ENCODE peak calls at places on chromosomes 3 and 15, in ten cellular contexts. One of them, this sample, is unnamed.
A peak's percentile ranks its signal among the peaks of the same experiment; 100 is the strongest.

GRCh38 chr3:51621091-51621892 is 49.8 kb upstream of the TEX264 start:
- DNase-seq in CD8-positive, alpha-beta T cell: no peak
- DNase-seq in CD8-positive, alpha-beta memory T cell: no peak
- DNase-seq in psoas muscle: no peak
- DNase-seq in CD4-positive, alpha-beta T cell: no peak
- DNase-seq in cardiac muscle cell: peak; percentile 58
- DNase-seq in Panc1: no peak
- DNase-seq in lung: no peak
- DNase-seq in HAP-1: no peak
- DNase-seq in upper lobe of right lung: no peak
- DNase-seq in this sample: no peak

GRCh38 chr15:57323806-57324589 is 52.3 kb upstream of the CGNL1 start:
- DNase-seq in CD8-positive, alpha-beta T cell: no peak
- DNase-seq in CD8-positive, alpha-beta memory T cell: no peak
- DNase-seq in psoas muscle: no peak
- DNase-seq in CD4-positive, alpha-beta T cell: peak; percentile 19
- DNase-seq in cardiac muscle cell: no peak
- DNase-seq in Panc1: no peak
- DNase-seq in lung: peak; percentile 61
- DNase-seq in HAP-1: peak; percentile 78
- DNase-seq in upper lobe of right lung: no peak
- DNase-seq in this sample: peak; percentile 90

GRCh38 chr3:44289882-44290462 is 48.3 kb downstream of the TOPAZ1 start:
- DNase-seq in CD8-positive, alpha-beta T cell: no peak
- DNase-seq in CD8-positive, alpha-beta memory T cell: no peak
- DNase-seq in psoas muscle: no peak
- DNase-seq in CD4-positive, alpha-beta T cell: no peak
- DNase-seq in cardiac muscle cell: no peak
- DNase-seq in Panc1: no peak
- DNase-seq in lung: no peak
- DNase-seq in HAP-1: no peak
- DNase-seq in upper lobe of right lung: no peak
- DNase-seq in this sample: peak; percentile 52

GRCh38 chr15:28123408-28124023 is 24.4 kb upstream of the OCA2 start:
- DNase-seq in CD8-positive, alpha-beta T cell: peak; percentile 64
- DNase-seq in CD8-positive, alpha-beta memory T cell: peak; percentile 31
- DNase-seq in psoas muscle: peak; percentile 51
- DNase-seq in CD4-positive, alpha-beta T cell: no peak
- DNase-seq in cardiac muscle cell: peak; percentile 79
- DNase-seq in Panc1: peak; percentile 36
- DNase-seq in lung: peak; percentile 69
- DNase-seq in HAP-1: peak; percentile 83
- DNase-seq in upper lobe of right lung: peak; percentile 73
- DNase-seq in this sample: peak; percentile 41

GRCh38 chr3:37863552-37863865 is 1.8 kb downstream of the CTDSPL start:
- DNase-seq in CD8-positive, alpha-beta T cell: no peak
- DNase-seq in CD8-positive, alpha-beta memory T cell: no peak
- DNase-seq in psoas muscle: no peak
- DNase-seq in CD4-positive, alpha-beta T cell: no peak
- DNase-seq in cardiac muscle cell: no peak
- DNase-seq in Panc1: no peak
- DNase-seq in lung: no peak
- DNase-seq in HAP-1: no peak
- DNase-seq in upper lobe of right lung: no peak
- DNase-seq in this sample: no peak

GRCh38 chr15:42499888-42500609 is 4.6 kb downstream of the SNAP23 start:
- DNase-seq in CD8-positive, alpha-beta T cell: no peak
- DNase-seq in CD8-positive, alpha-beta memory T cell: no peak
- DNase-seq in psoas muscle: peak; percentile 18
- DNase-seq in CD4-positive, alpha-beta T cell: no peak
- DNase-seq in cardiac muscle cell: peak; percentile 50
- DNase-seq in Panc1: no peak
- DNase-seq in lung: no peak
- DNase-seq in HAP-1: peak; percentile 31
- DNase-seq in upper lobe of right lung: no peak
- DNase-seq in this sample: no peak

GRCh38 chr15:90948506-90948905 is 6.2 kb upstream of the RCCD1 start:
- DNase-seq in CD8-positive, alpha-beta T cell: no peak
- DNase-seq in CD8-positive, alpha-beta memory T cell: no peak
- DNase-seq in psoas muscle: no peak
- DNase-seq in CD4-positive, alpha-beta T cell: no peak
- DNase-seq in cardiac muscle cell: no peak
- DNase-seq in Panc1: no peak
- DNase-seq in lung: no peak
- DNase-seq in HAP-1: no peak
- DNase-seq in upper lobe of right lung: no peak
- DNase-seq in this sample: no peak

GRCh38 chr3:116338713-116339112 is 106.6 kb downstream of the LSAMP start:
- DNase-seq in CD8-positive, alpha-beta T cell: no peak
- DNase-seq in CD8-positive, alpha-beta memory T cell: no peak
- DNase-seq in psoas muscle: no peak
- DNase-seq in CD4-positive, alpha-beta T cell: no peak
- DNase-seq in cardiac muscle cell: no peak
- DNase-seq in Panc1: no peak
- DNase-seq in lung: no peak
- DNase-seq in HAP-1: no peak
- DNase-seq in upper lobe of right lung: no peak
- DNase-seq in this sample: no peak

GRCh38 chr15:74240002-74240568 is 4.0 kb downstream of the CCDC33 start:
- DNase-seq in CD8-positive, alpha-beta T cell: no peak
- DNase-seq in CD8-positive, alpha-beta memory T cell: no peak
- DNase-seq in psoas muscle: peak; percentile 85
- DNase-seq in CD4-positive, alpha-beta T cell: no peak
- DNase-seq in cardiac muscle cell: peak; percentile 87
- DNase-seq in Panc1: peak; percentile 18
- DNase-seq in lung: peak; percentile 85
- DNase-seq in HAP-1: peak; percentile 96
- DNase-seq in upper lobe of right lung: peak; percentile 90
- DNase-seq in this sample: peak; percentile 88

GRCh38 chr15:36428102-36428845 is 151.2 kb upstream of the CDIN1 start:
- DNase-seq in CD8-positive, alpha-beta T cell: no peak
- DNase-seq in CD8-positive, alpha-beta memory T cell: no peak
- DNase-seq in psoas muscle: no peak
- DNase-seq in CD4-positive, alpha-beta T cell: no peak
- DNase-seq in cardiac muscle cell: peak; percentile 97
- DNase-seq in Panc1: peak; percentile 18
- DNase-seq in lung: no peak
- DNase-seq in HAP-1: no peak
- DNase-seq in upper lobe of right lung: no peak
- DNase-seq in this sample: peak; percentile 96

GRCh38 chr3:66499881-66500574 is 794 bp downstream of the LRIG1 start:
- DNase-seq in CD8-positive, alpha-beta T cell: peak; percentile 60
- DNase-seq in CD8-positive, alpha-beta memory T cell: peak; percentile 21
- DNase-seq in psoas muscle: peak; percentile 54
- DNase-seq in CD4-positive, alpha-beta T cell: peak; percentile 13
- DNase-seq in cardiac muscle cell: peak; percentile 20
- DNase-seq in Panc1: no peak
- DNase-seq in lung: peak; percentile 54
- DNase-seq in HAP-1: peak; percentile 54
- DNase-seq in upper lobe of right lung: peak; percentile 80
- DNase-seq in this sample: no peak

GRCh38 chr3:128800241-128801187 is 74.5 kb downstream of the RAB7A start:
- DNase-seq in CD8-positive, alpha-beta T cell: no peak
- DNase-seq in CD8-positive, alpha-beta memory T cell: no peak
- DNase-seq in psoas muscle: peak; percentile 35
- DNase-seq in CD4-positive, alpha-beta T cell: no peak
- DNase-seq in cardiac muscle cell: no peak
- DNase-seq in Panc1: no peak
- DNase-seq in lung: no peak
- DNase-seq in HAP-1: no peak
- DNase-seq in upper lobe of right lung: no peak
- DNase-seq in this sample: no peak

GRCh38 chr3:113977822-113978221 is 30.0 kb downstream of the ZDHHC23 start:
- DNase-seq in CD8-positive, alpha-beta T cell: no peak
- DNase-seq in CD8-positive, alpha-beta memory T cell: no peak
- DNase-seq in psoas muscle: no peak
- DNase-seq in CD4-positive, alpha-beta T cell: no peak
- DNase-seq in cardiac muscle cell: no peak
- DNase-seq in Panc1: no peak
- DNase-seq in lung: no peak
- DNase-seq in HAP-1: no peak
- DNase-seq in upper lobe of right lung: no peak
- DNase-seq in this sample: no peak

DNA sequence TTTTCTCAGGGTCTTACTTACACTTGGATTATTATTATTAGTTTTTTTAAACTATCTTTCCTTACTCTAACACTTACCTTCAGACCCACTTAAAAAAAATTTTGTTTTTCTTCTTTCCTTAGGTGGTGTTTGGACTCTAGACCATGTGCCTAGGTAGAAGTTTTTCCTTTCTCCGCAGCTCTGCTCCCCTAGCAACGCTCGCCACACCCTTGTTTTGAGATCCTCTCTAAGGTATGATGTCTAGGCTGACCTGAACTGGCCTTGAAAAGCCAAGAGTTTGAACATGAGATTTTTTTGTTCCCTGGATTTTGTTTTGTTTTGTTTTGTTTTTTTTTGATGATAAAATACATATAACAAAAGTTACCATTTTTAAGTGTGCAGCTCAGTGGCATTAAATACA is 16.2 kb downstream of the ZNF592 start:
- DNase-seq in CD8-positive, alpha-beta T cell: no peak
- DNase-seq in CD8-positive, alpha-beta memory T cell: no peak
- DNase-seq in psoas muscle: no peak
- DNase-seq in CD4-positive, alpha-beta T cell: no peak
- DNase-seq in cardiac muscle cell: no peak
- DNase-seq in Panc1: no peak
- DNase-seq in lung: no peak
- DNase-seq in HAP-1: no peak
- DNase-seq in upper lobe of right lung: no peak
- DNase-seq in this sample: no peak
- H3K9me3 ChIP-seq in CD8-positive, alpha-beta T cell: no peaks in the 10 kb centered on the region
- H3K9me3 ChIP-seq in CD8-positive, alpha-beta memory T cell: no peaks in the 10 kb centered on the region
- H3K9me3 ChIP-seq in psoas muscle: no peaks in the 10 kb centered on the region
- H3K9me3 ChIP-seq in CD4-positive, alpha-beta T cell: no peaks in the 10 kb centered on the region
- H3K9me3 ChIP-seq in cardiac muscle cell: no peaks in the 10 kb centered on the region
- H3K9me3 ChIP-seq in Panc1: no peaks in the 10 kb centered on the region
- H3K9me3 ChIP-seq in lung: no peaks in the 10 kb centered on the region
- H3K9me3 ChIP-seq in HAP-1: no peaks in the 10 kb centered on the region
- H3K9me3 ChIP-seq in upper lobe of right lung: no peaks in the 10 kb centered on the region
- H3K9me3 ChIP-seq in this sample: no peaks in the 10 kb centered on the region

GRCh38 chr3:20652249-20652648 is 466.2 kb upstream of the SGO1 start:
- DNase-seq in CD8-positive, alpha-beta T cell: no peak
- DNase-seq in CD8-positive, alpha-beta memory T cell: no peak
- DNase-seq in psoas muscle: no peak
- DNase-seq in CD4-positive, alpha-beta T cell: no peak
- DNase-seq in cardiac muscle cell: no peak
- DNase-seq in Panc1: no peak
- DNase-seq in lung: no peak
- DNase-seq in HAP-1: no peak
- DNase-seq in upper lobe of right lung: no peak
- DNase-seq in this sample: no peak
- H3K9me3 ChIP-seq in CD8-positive, alpha-beta T cell: no peaks in the 10 kb centered on the region
- H3K9me3 ChIP-seq in CD8-positive, alpha-beta memory T cell: no peaks in the 10 kb centered on the region
- H3K9me3 ChIP-seq in psoas muscle: peaks cover 12% of the 10 kb centered on the region
- H3K9me3 ChIP-seq in CD4-positive, alpha-beta T cell: peaks cover 4% of the 10 kb centered on the region
- H3K9me3 ChIP-seq in cardiac muscle cell: no peaks in the 10 kb centered on the region
- H3K9me3 ChIP-seq in Panc1: no peaks in the 10 kb centered on the region
- H3K9me3 ChIP-seq in lung: no peaks in the 10 kb centered on the region
- H3K9me3 ChIP-seq in HAP-1: no peaks in the 10 kb centered on the region
- H3K9me3 ChIP-seq in upper lobe of right lung: no peaks in the 10 kb centered on the region
- H3K9me3 ChIP-seq in this sample: peaks cover 24% of the 10 kb centered on the region

DNA sequence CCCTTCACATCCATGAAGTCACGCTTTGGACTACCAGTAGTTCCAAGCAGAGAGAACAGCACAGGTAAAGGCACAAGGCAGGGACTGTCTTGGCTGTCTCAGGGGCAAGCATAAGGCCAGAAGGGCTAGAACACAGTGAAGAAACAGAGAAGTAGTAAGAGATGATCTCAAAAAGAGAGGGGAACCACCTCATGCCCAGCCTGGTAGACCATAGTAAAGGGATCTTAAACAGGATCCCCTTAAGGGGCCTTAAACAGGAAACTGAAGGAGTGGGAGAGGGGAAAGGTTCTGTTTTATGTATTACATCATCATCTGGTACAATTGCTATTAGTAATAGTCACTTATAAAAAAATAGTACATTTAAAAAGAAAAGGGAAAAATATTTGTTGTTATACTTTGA is 25.8 kb downstream of the P2RY1 start:
- DNase-seq in CD8-positive, alpha-beta T cell: no peak
- DNase-seq in CD8-positive, alpha-beta memory T cell: no peak
- DNase-seq in psoas muscle: no peak
- DNase-seq in CD4-positive, alpha-beta T cell: no peak
- DNase-seq in cardiac muscle cell: no peak
- DNase-seq in Panc1: no peak
- DNase-seq in lung: no peak
- DNase-seq in HAP-1: no peak
- DNase-seq in upper lobe of right lung: no peak
- DNase-seq in this sample: no peak
- H3K9me3 ChIP-seq in CD8-positive, alpha-beta T cell: no peaks in the 10 kb centered on the region
- H3K9me3 ChIP-seq in CD8-positive, alpha-beta memory T cell: no peaks in the 10 kb centered on the region
- H3K9me3 ChIP-seq in psoas muscle: no peaks in the 10 kb centered on the region
- H3K9me3 ChIP-seq in CD4-positive, alpha-beta T cell: no peaks in the 10 kb centered on the region
- H3K9me3 ChIP-seq in cardiac muscle cell: no peaks in the 10 kb centered on the region
- H3K9me3 ChIP-seq in Panc1: no peaks in the 10 kb centered on the region
- H3K9me3 ChIP-seq in lung: peaks cover 2% of the 10 kb centered on the region
- H3K9me3 ChIP-seq in HAP-1: no peaks in the 10 kb centered on the region
- H3K9me3 ChIP-seq in upper lobe of right lung: no peaks in the 10 kb centered on the region
- H3K9me3 ChIP-seq in this sample: no peaks in the 10 kb centered on the region

GRCh38 chr15:40991355-40991754 is 38.1 kb downstream of the CHAC1 start:
- DNase-seq in CD8-positive, alpha-beta T cell: no peak
- DNase-seq in CD8-positive, alpha-beta memory T cell: no peak
- DNase-seq in psoas muscle: no peak
- DNase-seq in CD4-positive, alpha-beta T cell: no peak
- DNase-seq in cardiac muscle cell: no peak
- DNase-seq in Panc1: no peak
- DNase-seq in lung: no peak
- DNase-seq in HAP-1: peak; percentile 54
- DNase-seq in upper lobe of right lung: no peak
- DNase-seq in this sample: no peak
- H3K9me3 ChIP-seq in CD8-positive, alpha-beta T cell: no peaks in the 10 kb centered on the region
- H3K9me3 ChIP-seq in CD8-positive, alpha-beta memory T cell: no peaks in the 10 kb centered on the region
- H3K9me3 ChIP-seq in psoas muscle: no peaks in the 10 kb centered on the region
- H3K9me3 ChIP-seq in CD4-positive, alpha-beta T cell: no peaks in the 10 kb centered on the region
- H3K9me3 ChIP-seq in cardiac muscle cell: no peaks in the 10 kb centered on the region
- H3K9me3 ChIP-seq in Panc1: no peaks in the 10 kb centered on the region
- H3K9me3 ChIP-seq in lung: no peaks in the 10 kb centered on the region
- H3K9me3 ChIP-seq in HAP-1: no peaks in the 10 kb centered on the region
- H3K9me3 ChIP-seq in upper lobe of right lung: no peaks in the 10 kb centered on the region
- H3K9me3 ChIP-seq in this sample: no peaks in the 10 kb centered on the region

DNA sequence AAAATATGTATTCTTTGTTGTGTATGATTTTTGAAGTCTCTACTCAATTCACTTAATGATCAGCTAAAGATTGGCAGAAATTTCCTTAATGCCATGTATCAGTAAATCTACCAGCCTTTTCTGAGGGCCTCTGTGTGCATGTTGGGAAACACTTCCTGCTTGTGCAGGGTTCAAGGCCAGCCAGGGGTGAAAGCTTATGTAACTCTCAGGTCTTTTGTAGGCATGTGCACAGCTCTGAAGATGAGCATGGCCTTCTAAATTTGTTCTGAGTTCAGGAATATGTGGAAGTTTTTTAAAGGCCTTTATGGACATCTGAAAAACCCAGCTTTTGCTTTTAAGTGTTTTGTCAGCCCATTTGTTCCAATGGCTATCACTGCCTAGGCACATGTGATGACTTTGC is 82.7 kb downstream of the ROBO1 start:
- DNase-seq in CD8-positive, alpha-beta T cell: no peak
- DNase-seq in CD8-positive, alpha-beta memory T cell: no peak
- DNase-seq in psoas muscle: no peak
- DNase-seq in CD4-positive, alpha-beta T cell: no peak
- DNase-seq in cardiac muscle cell: no peak
- DNase-seq in Panc1: no peak
- DNase-seq in lung: no peak
- DNase-seq in HAP-1: no peak
- DNase-seq in upper lobe of right lung: no peak
- DNase-seq in this sample: no peak
- H3K9me3 ChIP-seq in CD8-positive, alpha-beta T cell: no peaks in the 10 kb centered on the region
- H3K9me3 ChIP-seq in CD8-positive, alpha-beta memory T cell: no peaks in the 10 kb centered on the region
- H3K9me3 ChIP-seq in psoas muscle: no peaks in the 10 kb centered on the region
- H3K9me3 ChIP-seq in CD4-positive, alpha-beta T cell: peaks cover 5% of the 10 kb centered on the region
- H3K9me3 ChIP-seq in cardiac muscle cell: no peaks in the 10 kb centered on the region
- H3K9me3 ChIP-seq in Panc1: no peaks in the 10 kb centered on the region
- H3K9me3 ChIP-seq in lung: no peaks in the 10 kb centered on the region
- H3K9me3 ChIP-seq in HAP-1: no peaks in the 10 kb centered on the region
- H3K9me3 ChIP-seq in upper lobe of right lung: no peaks in the 10 kb centered on the region
- H3K9me3 ChIP-seq in this sample: peaks cover 6% of the 10 kb centered on the region

This sample was measured in HCT116.